ENCODE peak calls at places on chromosome 12, in four cellular contexts. One of them, this sample, is unnamed.

GRCh38 chr12:99810718-99811593 is 163.4 kb downstream of the GARIN6 start:
- DNase-seq in A549: peak
- DNase-seq in H1: no peak
- DNase-seq in K562: no peak
- DNase-seq in this sample: peak

GRCh38 chr12:42213954-42214426 is 24.1 kb downstream of the YAF2 start:
- DNase-seq in A549: no peak
- DNase-seq in H1: no peak
- DNase-seq in K562: no peak
- DNase-seq in this sample: peak

GRCh38 chr12:32273712-32274111 is 125.6 kb upstream of the FGD4 start:
- DNase-seq in K562: no peak
- DNase-seq in A549: no peak
- DNase-seq in H1: no peak
- DNase-seq in this sample: no peak

GRCh38 chr12:112190626-112191025 is 65.3 kb downstream of the TRAFD1 start:
- DNase-seq in H1: no peak
- DNase-seq in K562: no peak
- DNase-seq in A549: no peak
- DNase-seq in this sample: no peak

GRCh38 chr12:58920102-58920955 is at the start of gene LRIG3:
- DNase-seq in K562: peak
- DNase-seq in A549: peak
- DNase-seq in H1: no peak
- DNase-seq in this sample: peak

GRCh38 chr12:122207391-122207790 is 3.9 kb downstream of the B3GNT4 start:
- DNase-seq in K562: no peak
- DNase-seq in A549: no peak
- DNase-seq in H1: no peak
- DNase-seq in this sample: no peak

GRCh38 chr12:93533310-93533709 is 39.2 kb upstream of the SOCS2 start:
- DNase-seq in K562: no peak
- DNase-seq in H1: no peak
- DNase-seq in A549: no peak
- DNase-seq in this sample: no peak

GRCh38 chr12:89752331-89752730 is 43.7 kb upstream of the ATP2B1 start:
- DNase-seq in H1: no peak
- DNase-seq in K562: no peak
- DNase-seq in A549: no peak
- DNase-seq in this sample: no peak

GRCh38 chr12:39006286-39006685 is 100.9 kb upstream of the CPNE8 start:
- DNase-seq in H1: no peak
- DNase-seq in K562: no peak
- DNase-seq in A549: no peak
- DNase-seq in this sample: no peak

GRCh38 chr12:99130808-99131538 is 485.9 kb downstream of the APAF1 start:
- DNase-seq in K562: no peak
- DNase-seq in A549: no peak
- DNase-seq in H1: no peak
- DNase-seq in this sample: no peak

GRCh38 chr12:60487284-60487683 is 891.5 kb downstream of the SLC16A7 start:
- DNase-seq in H1: no peak
- DNase-seq in A549: no peak
- DNase-seq in K562: no peak
- DNase-seq in this sample: no peak

GRCh38 chr12:129241852-129242251 is 388.6 kb downstream of the GLT1D1 start:
- DNase-seq in A549: no peak
- DNase-seq in K562: no peak
- DNase-seq in H1: no peak
- DNase-seq in this sample: no peak

GRCh38 chr12:129246630-129247029 is 393.4 kb downstream of the GLT1D1 start:
- DNase-seq in A549: no peak
- DNase-seq in K562: no peak
- DNase-seq in H1: no peak
- DNase-seq in this sample: no peak

GRCh38 chr12:129245769-129246168 is 392.5 kb downstream of the GLT1D1 start:
- DNase-seq in K562: no peak
- DNase-seq in A549: no peak
- DNase-seq in H1: no peak
- DNase-seq in this sample: no peak
- TF ChIP-seq MAFK in K562: no peak
- TF ChIP-seq MAFK in A549: no peak
- TF ChIP-seq MAFK in H1: no peak
- TF ChIP-seq MAFK in this sample: no peak

GRCh38 chr12:55830601-55831406 is 1.4 kb upstream of the DNAJC14 start:
- DNase-seq in K562: peak
- DNase-seq in H1: no peak
- DNase-seq in A549: peak
- DNase-seq in this sample: peak
- TF ChIP-seq MAFK in K562: no peak
- TF ChIP-seq MAFK in H1: no peak
- TF ChIP-seq MAFK in A549: no peak
- TF ChIP-seq MAFK in this sample: no peak

DNA sequence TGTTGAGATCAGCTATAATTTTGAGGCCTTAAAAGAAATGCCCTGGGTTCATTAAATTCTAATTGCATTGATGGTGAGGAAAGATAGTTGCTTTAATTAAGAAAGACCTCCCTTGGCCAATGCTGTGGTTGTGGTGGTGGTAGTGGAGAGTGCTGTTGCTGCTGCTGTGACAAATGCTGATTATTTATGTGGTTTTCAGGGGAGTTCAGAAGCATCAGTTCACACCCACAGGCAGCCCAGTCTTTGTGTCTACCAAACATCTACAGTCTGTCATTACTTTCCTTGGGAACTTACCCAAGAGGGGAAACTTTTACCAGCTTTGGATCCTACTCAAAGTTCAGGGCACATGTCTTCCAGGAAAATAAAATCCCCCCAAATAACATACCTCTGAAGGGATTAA is 178.4 kb upstream of the PARP11 start:
- DNase-seq in A549: no peak
- DNase-seq in K562: no peak
- DNase-seq in H1: no peak
- DNase-seq in this sample: no peak
- TF ChIP-seq MAFK in A549: no peak
- TF ChIP-seq MAFK in K562: no peak
- TF ChIP-seq MAFK in H1: no peak
- TF ChIP-seq MAFK in this sample: no peak

DNA sequence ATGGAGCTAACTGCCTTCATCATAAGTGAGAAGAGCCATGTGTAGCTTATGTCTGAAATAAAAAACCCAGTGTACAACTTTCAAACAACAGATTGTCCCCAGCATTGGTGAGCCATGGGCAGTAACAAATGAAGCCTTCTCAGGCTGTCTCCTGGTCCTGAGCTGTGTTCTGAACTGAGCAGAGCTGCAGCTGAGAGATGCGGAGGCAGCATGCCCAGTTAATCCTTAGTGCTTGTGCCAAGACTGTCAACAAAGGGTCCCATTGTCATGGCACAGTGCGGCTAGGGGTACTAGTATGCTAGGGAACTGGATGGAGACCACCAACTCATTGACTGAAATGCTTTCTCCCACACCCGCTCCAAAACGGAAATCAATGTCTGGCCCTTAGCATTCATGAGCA is 154.3 kb downstream of the RMST start:
- DNase-seq in K562: no peak
- DNase-seq in H1: no peak
- DNase-seq in A549: no peak
- DNase-seq in this sample: no peak
- TF ChIP-seq MAFK in K562: no peak
- TF ChIP-seq MAFK in H1: no peak
- TF ChIP-seq MAFK in A549: no peak
- TF ChIP-seq MAFK in this sample: no peak

GRCh38 chr12:54021432-54022013 is 6.7 kb upstream of the HOXC6 start:
- DNase-seq in H1: no peak
- DNase-seq in A549: peak
- DNase-seq in K562: no peak
- DNase-seq in this sample: no peak
- TF ChIP-seq MAFK in H1: no peak
- TF ChIP-seq MAFK in A549: no peak
- TF ChIP-seq MAFK in K562: no peak
- TF ChIP-seq MAFK in this sample: no peak

GRCh38 chr12:124471828-124472227 is 95.6 kb downstream of the NCOR2 start:
- DNase-seq in H1: no peak
- DNase-seq in A549: no peak
- DNase-seq in K562: no peak
- DNase-seq in this sample: no peak

GRCh38 chr12:124470806-124471205 is 96.6 kb downstream of the NCOR2 start:
- DNase-seq in K562: no peak
- DNase-seq in A549: no peak
- DNase-seq in H1: no peak
- DNase-seq in this sample: no peak

GRCh38 chr12:124466200-124467128 is 100.9 kb downstream of the NCOR2 start:
- DNase-seq in H1: no peak
- DNase-seq in K562: no peak
- DNase-seq in A549: peak
- DNase-seq in this sample: peak

GRCh38 chr12:124470139-124470538 is 97.3 kb downstream of the NCOR2 start:
- DNase-seq in H1: no peak
- DNase-seq in A549: no peak
- DNase-seq in K562: no peak
- DNase-seq in this sample: no peak

GRCh38 chr12:124469193-124469888 is 98.1 kb downstream of the NCOR2 start:
- DNase-seq in K562: peak
- DNase-seq in A549: peak
- DNase-seq in H1: peak
- DNase-seq in this sample: no peak
- TF ChIP-seq MAFK in K562: no peak
- TF ChIP-seq MAFK in A549: no peak
- TF ChIP-seq MAFK in H1: no peak
- TF ChIP-seq MAFK in this sample: no peak

GRCh38 chr12:128078311-128078851 is 188.6 kb upstream of the TMEM132C start:
- DNase-seq in A549: no peak
- DNase-seq in H1: peak
- DNase-seq in K562: no peak
- DNase-seq in this sample: no peak
- TF ChIP-seq MAFK in A549: no peak
- TF ChIP-seq MAFK in H1: no peak
- TF ChIP-seq MAFK in K562: no peak
- TF ChIP-seq MAFK in this sample: no peak

DNA sequence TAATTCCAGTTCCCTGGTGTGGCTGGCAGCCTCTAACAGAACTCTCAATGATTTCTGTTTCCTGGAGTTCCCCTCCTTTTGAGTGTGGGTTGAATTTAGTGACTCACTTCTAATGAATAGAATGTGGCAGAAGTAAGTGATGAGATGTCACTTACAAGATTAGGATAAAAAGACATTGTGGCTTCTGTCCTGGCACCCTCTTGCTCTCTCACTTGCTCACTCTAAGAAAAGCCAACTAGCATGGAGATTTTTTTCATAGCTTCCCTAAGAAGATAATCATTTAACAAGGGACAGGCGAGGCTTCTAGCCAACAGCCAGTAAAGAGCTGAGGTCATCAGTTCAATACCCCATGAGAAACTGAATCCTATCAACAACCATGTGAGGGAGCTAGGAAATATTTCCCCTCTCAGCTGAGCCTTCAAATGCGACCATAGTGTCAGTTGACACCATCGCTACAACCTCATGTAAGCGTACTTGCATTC is 156.7 kb downstream of the TMTC3 start:
- DNase-seq in K562: no peak
- DNase-seq in H1: no peak
- DNase-seq in A549: peak
- DNase-seq in this sample: peak
- TF ChIP-seq MAFK in K562: no peak
- TF ChIP-seq MAFK in H1: no peak
- TF ChIP-seq MAFK in A549: peak
- TF ChIP-seq MAFK in this sample: peak

GRCh38 chr12:75322464-75322863 is 7.7 kb downstream of the CAPS2 start:
- DNase-seq in K562: no peak
- DNase-seq in A549: no peak
- DNase-seq in H1: no peak
- DNase-seq in this sample: peak
- TF ChIP-seq MAFK in K562: no peak
- TF ChIP-seq MAFK in A549: no peak
- TF ChIP-seq MAFK in H1: no peak
- TF ChIP-seq MAFK in this sample: peak

GRCh38 chr12:97943359-97943758 is 480.8 kb downstream of the RMST start:
- DNase-seq in A549: no peak
- DNase-seq in H1: no peak
- DNase-seq in K562: no peak
- DNase-seq in this sample: no peak
- TF ChIP-seq MAFK in A549: no peak
- TF ChIP-seq MAFK in H1: no peak
- TF ChIP-seq MAFK in K562: no peak
- TF ChIP-seq MAFK in this sample: no peak